ENCODE peak calls at places on chromosomes 4 and X, in six cellular contexts. C is K562, A is H1, G is A549, X is endothelial cell of umbilical vein, P is HepG2. J is an unnamed sample.
A peak's percentile ranks its signal among the peaks of the same experiment; 100 is the strongest.

GRCh38 chrX:100659431-100660137 is 15.6 kb downstream of the SRPX2 start:
- DNase-seq in C (no peak), A (no peak), G (no peak), X (no peak), P (no peak), J (no peak)

GRCh38 chrX:134803551-134804183 is 145.4 kb upstream of the PLAC1 start:
- DNase-seq in C (peak; percentile 12), A (no peak), G (no peak), X (no peak), P (peak; percentile 31), J (no peak)

GRCh38 chrX:20315140-20315539 is 48.4 kb upstream of the RPS6KA3 start:
- DNase-seq in C (no peak), A (no peak), G (no peak), X (no peak), P (no peak), J (no peak)

GRCh38 chr4:12924253-12924652 is 559.9 kb downstream of the RAB28 start:
- DNase-seq in C (no peak), A (no peak), G (no peak), X (no peak), P (no peak), J (no peak)

GRCh38 chrX:31516492-31516891 is 444.7 kb upstream of the FTHL17 start:
- DNase-seq in C (no peak), A (no peak), G (no peak), X (no peak), P (no peak), J (no peak)

GRCh38 chrX:22155126-22155525 is 117.6 kb upstream of the CBLL2 start:
- DNase-seq in C (no peak), A (no peak), G (no peak), X (no peak), P (no peak), J (no peak)

GRCh38 chr4:101126044-101126443 is 221.3 kb downstream of the PPP3CA start:
- DNase-seq in C (no peak), A (no peak), G (no peak), X (no peak), P (no peak), J (no peak)

GRCh38 chr4:384311-385010 is 46.8 kb downstream of the ZNF141 start:
- DNase-seq in C (no peak), A (no peak), G (no peak), X (no peak), P (no peak), J (no peak)

GRCh38 chr4:17029964-17030363 is 131.5 kb upstream of the LDB2 start:
- DNase-seq in C (no peak), A (no peak), G (no peak), X (no peak), P (no peak), J (no peak)

GRCh38 chr4:38774181-38774580 is 8.6 kb downstream of the TLR10 start:
- DNase-seq in C (no peak), A (no peak), G (no peak), X (no peak), P (no peak), J (no peak)

GRCh38 chrX:153381684-153382532 is 19.2 kb downstream of the PNMA6E start:
- DNase-seq in C (peak; percentile 62), A (no peak), G (peak; percentile 19), X (peak; percentile 54), P (peak; percentile 59), J (no peak)

GRCh38 chr4:6330384-6330767 is 60.7 kb downstream of the WFS1 start:
- DNase-seq in C (no peak), A (no peak), G (no peak), X (no peak), P (no peak), J (no peak)

GRCh38 chr4:6463311-6464289 is 8.8 kb downstream of the PPP2R2C start:
- DNase-seq in C (no peak), A (no peak), G (no peak), X (no peak), P (no peak), J (no peak)

DNA sequence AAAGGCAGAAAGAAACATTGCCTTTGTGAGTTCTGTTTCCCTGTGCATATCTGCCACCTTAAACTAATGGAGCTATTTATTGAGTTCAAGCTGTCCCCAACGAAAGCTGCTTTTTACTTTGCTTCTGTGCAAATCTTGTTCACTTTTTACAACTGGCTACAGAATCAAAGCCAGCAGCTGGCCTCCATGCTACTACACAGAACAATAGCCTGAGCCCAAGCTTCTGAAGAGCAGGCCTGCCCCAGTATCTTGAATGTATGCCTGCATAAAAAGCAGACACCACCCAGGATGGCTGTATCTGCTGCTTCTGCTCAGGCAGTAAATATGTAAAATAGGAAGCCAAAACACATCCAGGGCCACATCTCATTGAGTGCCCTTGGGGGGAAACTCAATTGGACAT is 28.2 kb downstream of the ANK2 start:
- DNase-seq in C (no peak), A (no peak), G (no peak), X (no peak), P (no peak), J (no peak)
- TF ChIP-seq JUN in C (no peak), A (no peak), G (no peak), X (no peak), P (no peak), J (no peak)

GRCh38 chr4:48816971-48817370 is 13.9 kb upstream of the OCIAD1 start:
- DNase-seq in C (no peak), A (no peak), G (no peak), X (no peak), P (no peak), J (no peak)

GRCh38 chr4:48812866-48813265 is 18.0 kb upstream of the OCIAD1 start:
- DNase-seq in C (no peak), A (no peak), G (no peak), X (no peak), P (no peak), J (no peak)

GRCh38 chr4:48813984-48814383 is 16.9 kb upstream of the OCIAD1 start:
- DNase-seq in C (no peak), A (no peak), G (no peak), X (no peak), P (no peak), J (no peak)

GRCh38 chr4:48815483-48815882 is 15.4 kb upstream of the OCIAD1 start:
- DNase-seq in C (no peak), A (no peak), G (no peak), X (no peak), P (no peak), J (no peak)
- TF ChIP-seq MAX in C (no peak), A (no peak), G (no peak), X (no peak), P (no peak), J (no peak)

GRCh38 chr4:155819066-155819465 is 47.0 kb downstream of the ASIC5 start:
- DNase-seq in C (no peak), A (no peak), G (no peak), X (no peak), P (no peak), J (no peak)
- TF ChIP-seq JUN in C (no peak), A (no peak), G (no peak), X (no peak), P (no peak), J (no peak)

GRCh38 chr4:2830632-2831610 is 12.7 kb upstream of the ADD1 start:
- DNase-seq in C (no peak), A (no peak), G (no peak), X (no peak), P (no peak), J (no peak)
- TF ChIP-seq MAX in C (no peak), A (no peak), G (no peak), X (no peak), P (no peak), J (no peak)

GRCh38 chr4:81314897-81315470 is 100.0 kb upstream of the PRKG2 start:
- DNase-seq in C (no peak), A (no peak), G (no peak), X (no peak), P (no peak), J (no peak)
- TF ChIP-seq JUN in C (no peak), A (no peak), G (no peak), X (no peak), P (no peak), J (no peak)

GRCh38 chr4:74317616-74318256 is 9.5 kb downstream of the EPGN start:
- DNase-seq in C (no peak), A (no peak), G (no peak), X (no peak), P (no peak), J (no peak)

GRCh38 chr4:74324262-74324661 is 16.0 kb downstream of the EPGN start:
- DNase-seq in C (no peak), A (no peak), G (no peak), X (no peak), P (no peak), J (no peak)

GRCh38 chr4:74318270-74318669 is 10.0 kb downstream of the EPGN start:
- DNase-seq in C (no peak), A (no peak), G (no peak), X (no peak), P (no peak), J (no peak)

GRCh38 chr4:74319506-74319905 is 11.2 kb downstream of the EPGN start:
- DNase-seq in C (no peak), A (no peak), G (no peak), X (no peak), P (no peak), J (no peak)

DNA sequence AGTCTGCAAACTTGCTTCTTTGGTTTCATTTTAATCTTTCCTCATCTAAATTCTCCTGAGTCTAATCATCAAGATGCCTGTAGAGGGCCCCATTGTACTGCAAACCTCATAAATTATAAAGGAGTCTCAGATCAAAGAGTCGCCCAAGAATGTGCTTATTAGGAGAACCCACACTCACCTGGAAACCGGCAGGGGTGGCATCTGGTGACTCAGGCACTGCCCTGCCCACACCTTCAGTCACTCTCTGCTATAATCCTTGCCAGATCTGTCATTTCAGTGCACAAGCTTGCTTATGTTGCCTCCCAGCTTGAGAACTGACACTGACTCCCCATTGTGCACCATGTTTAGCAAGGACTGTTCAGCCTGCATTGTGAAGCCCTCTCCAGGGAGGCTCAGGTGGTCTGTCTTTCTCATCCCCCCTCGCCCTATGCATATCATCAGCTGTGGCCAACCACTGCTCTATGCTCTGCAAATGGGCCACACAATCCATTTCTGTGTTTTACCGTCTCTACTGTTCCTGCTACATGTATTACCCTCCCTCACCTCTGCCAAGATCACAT is 12.4 kb downstream of the EPGN start:
- DNase-seq in C (peak; percentile 26), A (peak; percentile 27), G (peak; percentile 20), X (peak; percentile 74), P (peak; percentile 58), J (peak; percentile 52)
- TF ChIP-seq MAX in C (no peak), A (no peak), G (no peak), X (no peak), P (no peak), J (no peak)

GRCh38 chr4:163548481-163549243 is 54.2 kb downstream of the TMA16 start:
- DNase-seq in C (peak; percentile 13), A (no peak), G (peak; percentile 32), X (peak; percentile 58), P (peak; percentile 37), J (no peak)

GRCh38 chr4:163540448-163540847 is 46.0 kb downstream of the TMA16 start:
- DNase-seq in C (no peak), A (no peak), G (no peak), X (no peak), P (no peak), J (no peak)

GRCh38 chr4:163540977-163541376 is 46.5 kb downstream of the TMA16 start:
- DNase-seq in C (no peak), A (no peak), G (no peak), X (no peak), P (no peak), J (no peak)

GRCh38 chr4:163542275-163542674 is 47.8 kb downstream of the TMA16 start:
- DNase-seq in C (no peak), A (no peak), G (no peak), X (no peak), P (no peak), J (no peak)

GRCh38 chr4:163544407-163545038 is 50.0 kb downstream of the TMA16 start:
- DNase-seq in C (peak; percentile 70), A (no peak), G (peak; percentile 50), X (peak; percentile 66), P (peak; percentile 22), J (peak; percentile 64)
- TF ChIP-seq JUN in C (no peak), A (no peak), G (no peak), X (no peak), P (no peak), J (no peak)